ENCODE peak calls at places on chromosomes 4 and X, in ten cellular contexts. C, I, W, F, T, M, X, S, J and Y are unnamed samples.

GRCh38 chr4:335515-335914 is 2.1 kb upstream of the ZNF141 start:
- DNase-seq in C (no peak), I (no peak), W (no peak), F (no peak), T (no peak), M (no peak), X (no peak), S (no peak), J (no peak), Y (no peak)

GRCh38 chr4:74671074-74671698 is 123.1 kb downstream of the BTC start:
- DNase-seq in C (peak), I (peak), W (peak), F (no peak), T (peak), M (peak), X (peak), S (peak), J (peak), Y (no peak)

GRCh38 chr4:1843852-1844251 is 12.1 kb downstream of the LETM1 start:
- DNase-seq in C (no peak), I (no peak), W (no peak), F (no peak), T (no peak), M (no peak), X (no peak), S (no peak), J (no peak), Y (no peak)

GRCh38 chrX:103637604-103638338 is 9.0 kb downstream of the TCEAL1 start:
- DNase-seq in C (no peak), I (no peak), W (no peak), F (no peak), T (no peak), M (no peak), X (no peak), S (no peak), J (no peak), Y (peak)

GRCh38 chrX:119150163-119151135 is 22.8 kb upstream of the KIAA1210 start:
- DNase-seq in C (no peak), I (no peak), W (no peak), F (no peak), T (no peak), M (no peak), X (no peak), S (no peak), J (no peak), Y (no peak)

GRCh38 chr4:47287735-47288134 is 175.8 kb downstream of the COMMD8 start:
- DNase-seq in C (no peak), I (no peak), W (no peak), F (no peak), T (peak), M (no peak), X (no peak), S (no peak), J (no peak), Y (peak)

GRCh38 chr4:140312101-140312500 is 61.3 kb upstream of the SCOC start:
- DNase-seq in C (no peak), I (no peak), W (no peak), F (no peak), T (no peak), M (no peak), X (no peak), S (no peak), J (no peak), Y (no peak)

GRCh38 chr4:108018038-108018883 is 28.6 kb downstream of the HADH start:
- DNase-seq in C (peak), I (peak), W (peak), F (peak), T (peak), M (peak), X (peak), S (peak), J (peak), Y (no peak)

GRCh38 chrX:5632061-5632614 is 596.5 kb downstream of the NLGN4X start:
- DNase-seq in C (no peak), I (no peak), W (no peak), F (no peak), T (no peak), M (no peak), X (no peak), S (no peak), J (no peak), Y (no peak)

GRCh38 chr4:183323295-183323694 is 1.1 kb upstream of the CLDN24 start:
- DNase-seq in C (no peak), I (no peak), W (no peak), F (no peak), T (no peak), M (no peak), X (no peak), S (no peak), J (no peak), Y (no peak)

GRCh38 chr4:6910960-6911874 is 1.6 kb downstream of the TBC1D14 start:
- DNase-seq in C (no peak), I (no peak), W (no peak), F (peak), T (no peak), M (no peak), X (no peak), S (no peak), J (no peak), Y (no peak)

GRCh38 chr4:141659539-141659938 is 23.2 kb downstream of the IL15 start:
- DNase-seq in C (no peak), I (no peak), W (no peak), F (no peak), T (no peak), M (no peak), X (no peak), S (no peak), J (no peak), Y (no peak)

GRCh38 chrX:56833626-56834025 is 104.6 kb downstream of the NBDY start:
- DNase-seq in C (no peak), I (no peak), W (no peak), F (no peak), T (no peak), M (no peak), X (no peak), S (no peak), J (no peak), Y (no peak)

GRCh38 chr4:52052475-52052780 is 1.3 kb downstream of the SPATA18 start:
- DNase-seq in C (no peak), I (no peak), W (no peak), F (no peak), T (peak), M (no peak), X (no peak), S (peak), J (no peak), Y (no peak)

GRCh38 chr4:70613182-70613892 is 15.2 kb upstream of the ENAM start:
- DNase-seq in C (no peak), I (no peak), W (no peak), F (no peak), T (no peak), M (no peak), X (no peak), S (no peak), J (no peak), Y (no peak)

GRCh38 chr4:61511716-61512488 is 311.8 kb downstream of the ADGRL3 start:
- DNase-seq in C (no peak), I (no peak), W (peak), F (no peak), T (no peak), M (no peak), X (peak), S (no peak), J (no peak), Y (peak)

GRCh38 chrX:15465347-15465746 is 27.8 kb downstream of the PIR start:
- DNase-seq in C (no peak), I (no peak), W (peak), F (no peak), T (no peak), M (no peak), X (no peak), S (no peak), J (no peak), Y (no peak)

GRCh38 chr4:139025841-139026240 is 10.3 kb downstream of the NOCT start:
- DNase-seq in C (no peak), I (no peak), W (no peak), F (no peak), T (no peak), M (no peak), X (no peak), S (no peak), J (no peak), Y (no peak)